ENCODE peak calls at places on chromosomes 16 and 17, in five cellular contexts. J is stimulated activated CD4-positive, alpha-beta T cell treated with anti-CD3 and anti-CD28 coated beads, Interleukin-2, amount 100 ng/mL, for 48 hours; M is posterior cingulate gyrus; U is HFFc6; C is tibial nerve. I is an unnamed sample.

GRCh38 chr17:67993998-67994361 is 2.3 kb downstream of the C17orf58 start:
- DNase-seq in J (no peak), M (no peak), U (no peak), C (no peak), I (no peak)

GRCh38 chr16:81554993-81555392 is 110.4 kb downstream of the CMIP start:
- DNase-seq in J (no peak), M (no peak), U (no peak), C (no peak), I (no peak)

GRCh38 chr17:28693866-28694265 is 17.8 kb downstream of the PROCA1 start:
- DNase-seq in J (no peak), M (no peak), U (no peak), C (no peak), I (no peak)

GRCh38 chr16:1556254-1556653 is 22.8 kb downstream of the TMEM204 start:
- DNase-seq in J (no peak), M (no peak), U (no peak), C (no peak), I (no peak)

GRCh38 chr16:11233727-11234376 is 22.2 kb downstream of the SOCS1 start:
- DNase-seq in J (peak), M (no peak), U (no peak), C (no peak), I (no peak)

GRCh38 chr16:84141143-84141670 is 3.8 kb downstream of the HSDL1 start:
- DNase-seq in J (no peak), M (no peak), U (no peak), C (no peak), I (no peak)

GRCh38 chr16:27361987-27362386 is 40.0 kb upstream of the IL21R start:
- DNase-seq in J (no peak), M (no peak), U (no peak), C (no peak), I (no peak)

GRCh38 chr16:30183961-30184429 is 593 bp downstream of the CORO1A start:
- DNase-seq in J (peak), M (no peak), U (no peak), C (no peak), I (peak)

GRCh38 chr17:34706029-34706428 is 126.6 kb downstream of the TMEM132E start:
- DNase-seq in J (peak), M (no peak), U (no peak), C (no peak), I (no peak)

GRCh38 chr16:47230296-47230695 is 86.6 kb upstream of the NETO2 start:
- DNase-seq in J (no peak), M (no peak), U (no peak), C (no peak), I (no peak)

GRCh38 chr17:39653662-39654331 is 11.4 kb upstream of the TCAP start:
- DNase-seq in J (peak), M (peak), U (peak), C (peak), I (peak)

GRCh38 chr17:29579866-29580771 is 9.3 kb downstream of the GIT1 start:
- DNase-seq in J (peak), M (peak), U (peak), C (peak), I (peak)

GRCh38 chr16:87636741-87637140 is 34.4 kb downstream of the JPH3 start:
- DNase-seq in J (no peak), M (no peak), U (no peak), C (no peak), I (no peak)

GRCh38 chr17:35046740-35047283 is 16.7 kb downstream of the RFFL start:
- DNase-seq in J (peak), M (no peak), U (no peak), C (no peak), I (peak)

GRCh38 chr17:78535285-78536197 is 41.7 kb downstream of the DNAH17 start:
- DNase-seq in J (no peak), M (no peak), U (no peak), C (no peak), I (no peak)

GRCh38 chr17:48593126-48593829 is at the start of gene HOXB5:
- DNase-seq in J (no peak), M (no peak), U (no peak), C (no peak), I (no peak)

GRCh38 chr16:28161626-28162025 is 50.1 kb downstream of the XPO6 start:
- DNase-seq in J (no peak), M (no peak), U (no peak), C (no peak), I (no peak)

GRCh38 chr16:66295191-66295590 is 71.3 kb upstream of the CDH5 start:
- DNase-seq in J (no peak), M (no peak), U (no peak), C (no peak), I (no peak)

GRCh38 chr17:6506679-6507231 is 49.6 kb downstream of the PITPNM3 start:
- DNase-seq in J (no peak), M (no peak), U (peak), C (no peak), I (no peak)

GRCh38 chr17:74485012-74485743 is 18.7 kb downstream of the CD300A start:
- DNase-seq in J (no peak), M (no peak), U (no peak), C (no peak), I (no peak)

GRCh38 chr17:28415886-28416285 is 9.9 kb upstream of the SLC46A1 start:
- DNase-seq in J (no peak), M (no peak), U (no peak), C (no peak), I (no peak)

GRCh38 chr16:89511352-89511751 is 3.1 kb downstream of the SPG7 start:
- DNase-seq in J (no peak), M (no peak), U (no peak), C (no peak), I (no peak)

GRCh38 chr16:59614466-59615240 is 880.5 kb upstream of the GOT2 start:
- DNase-seq in J (no peak), M (no peak), U (no peak), C (no peak), I (no peak)

GRCh38 chr17:28648698-28649097 is 3.7 kb upstream of the BLTP2 start:
- DNase-seq in J (no peak), M (no peak), U (no peak), C (no peak), I (no peak)

GRCh38 chr16:56898847-56899246 is 33.1 kb upstream of the HERPUD1 start:
- DNase-seq in J (no peak), M (no peak), U (no peak), C (no peak), I (no peak)

GRCh38 chr17:82492647-82493516 is 26.6 kb upstream of the FOXK2 start:
- DNase-seq in J (no peak), M (no peak), U (peak), C (no peak), I (no peak)

GRCh38 chr17:62963296-62963695 is 2.7 kb upstream of the TANC2 start:
- DNase-seq in J (no peak), M (no peak), U (peak), C (no peak), I (no peak)

GRCh38 chr17:77824102-77824779 is 134.3 kb upstream of the TNRC6C start:
- DNase-seq in J (no peak), M (no peak), U (no peak), C (no peak), I (no peak)

GRCh38 chr16:17382514-17382913 is 88.2 kb downstream of the XYLT1 start:
- DNase-seq in J (no peak), M (no peak), U (no peak), C (no peak), I (no peak)

GRCh38 chr17:18356624-18357023 is 6.7 kb downstream of the SHMT1 start:
- DNase-seq in J (no peak), M (no peak), U (no peak), C (no peak), I (no peak)

GRCh38 chr16:56950881-56951771 is 10.6 kb upstream of the CETP start:
- DNase-seq in J (peak), M (no peak), U (peak), C (no peak), I (no peak)

GRCh38 chr16:81544691-81545365 is 100.2 kb downstream of the CMIP start:
- DNase-seq in J (no peak), M (no peak), U (no peak), C (no peak), I (no peak)

GRCh38 chr17:3639981-3640596 is 3.5 kb downstream of the CTNS start:
- DNase-seq in J (peak), M (no peak), U (peak), C (no peak), I (no peak)

GRCh38 chr17:4256952-4257351 is 6.8 kb downstream of the ANKFY1 start:
- DNase-seq in J (no peak), M (no peak), U (no peak), C (no peak), I (no peak)

GRCh38 chr17:79272220-79272619 is 197.6 kb downstream of the ENGASE start:
- DNase-seq in J (no peak), M (no peak), U (no peak), C (no peak), I (no peak)

GRCh38 chr17:50219345-50219744 is 17.9 kb upstream of the COL1A1 start:
- DNase-seq in J (no peak), M (no peak), U (peak), C (no peak), I (no peak)

GRCh38 chr17:48718162-48718780 is 4.0 kb downstream of the PRAC1 start:
- DNase-seq in J (no peak), M (no peak), U (no peak), C (no peak), I (no peak)

GRCh38 chr17:45431531-45432404 is 902 bp downstream of the ARHGAP27 start:
- DNase-seq in J (peak), M (no peak), U (peak), C (no peak), I (peak)

GRCh38 chr16:67968440-67969285 is at the start of gene SLC12A4:
- DNase-seq in J (peak), M (peak), U (peak), C (peak), I (peak)